ENCODE peak calls at places on chromosomes 1 and 21, in ten cellular contexts. One of them, this sample, is unnamed.

GRCh38 chr1:15965228-15965767 is 10.6 kb downstream of the ZBTB17 start:
- DNase-seq in adrenal gland: no peak
- DNase-seq in IMR-90: peak
- DNase-seq in breast epithelium: no peak
- DNase-seq in K562: peak
- DNase-seq in heart left ventricle: no peak
- DNase-seq in stomach: no peak
- DNase-seq in right lobe of liver: no peak
- DNase-seq in ovary: no peak
- DNase-seq in HCT116: no peak
- DNase-seq in this sample: peak

GRCh38 chr21:43893536-43894205 is 28.6 kb downstream of the AGPAT3 start:
- DNase-seq in adrenal gland: no peak
- DNase-seq in IMR-90: no peak
- DNase-seq in breast epithelium: no peak
- DNase-seq in K562: peak
- DNase-seq in heart left ventricle: no peak
- DNase-seq in stomach: peak
- DNase-seq in right lobe of liver: no peak
- DNase-seq in ovary: no peak
- DNase-seq in HCT116: no peak
- DNase-seq in this sample: no peak

GRCh38 chr1:223732993-223733798 is 20.9 kb downstream of the CAPN2 start:
- DNase-seq in adrenal gland: peak
- DNase-seq in IMR-90: peak
- DNase-seq in breast epithelium: no peak
- DNase-seq in K562: no peak
- DNase-seq in heart left ventricle: peak
- DNase-seq in stomach: peak
- DNase-seq in right lobe of liver: no peak
- DNase-seq in ovary: no peak
- DNase-seq in HCT116: no peak
- DNase-seq in this sample: no peak

GRCh38 chr1:30756545-30757195 is 904 bp downstream of the LAPTM5 start:
- DNase-seq in adrenal gland: peak
- DNase-seq in IMR-90: peak
- DNase-seq in breast epithelium: no peak
- DNase-seq in K562: peak
- DNase-seq in heart left ventricle: peak
- DNase-seq in stomach: peak
- DNase-seq in right lobe of liver: peak
- DNase-seq in ovary: no peak
- DNase-seq in HCT116: no peak
- DNase-seq in this sample: peak

GRCh38 chr1:205284420-205285144 is 37.0 kb downstream of the NUAK2 start:
- DNase-seq in adrenal gland: peak
- DNase-seq in IMR-90: peak
- DNase-seq in breast epithelium: peak
- DNase-seq in K562: peak
- DNase-seq in heart left ventricle: peak
- DNase-seq in stomach: peak
- DNase-seq in right lobe of liver: peak
- DNase-seq in ovary: peak
- DNase-seq in HCT116: peak
- DNase-seq in this sample: peak

GRCh38 chr1:164786980-164787833 is 228.2 kb downstream of the PBX1 start:
- DNase-seq in adrenal gland: peak
- DNase-seq in IMR-90: peak
- DNase-seq in breast epithelium: peak
- DNase-seq in K562: peak
- DNase-seq in heart left ventricle: peak
- DNase-seq in stomach: peak
- DNase-seq in right lobe of liver: peak
- DNase-seq in ovary: peak
- DNase-seq in HCT116: peak
- DNase-seq in this sample: peak

GRCh38 chr1:87410771-87411170 is 82.1 kb downstream of the LMO4 start:
- DNase-seq in adrenal gland: no peak
- DNase-seq in IMR-90: peak
- DNase-seq in breast epithelium: no peak
- DNase-seq in K562: no peak
- DNase-seq in heart left ventricle: no peak
- DNase-seq in stomach: peak
- DNase-seq in right lobe of liver: no peak
- DNase-seq in ovary: no peak
- DNase-seq in HCT116: no peak
- DNase-seq in this sample: no peak

GRCh38 chr1:24450321-24450720 is 34.7 kb downstream of the NIPAL3 start:
- DNase-seq in adrenal gland: no peak
- DNase-seq in IMR-90: no peak
- DNase-seq in breast epithelium: no peak
- DNase-seq in K562: no peak
- DNase-seq in heart left ventricle: no peak
- DNase-seq in stomach: no peak
- DNase-seq in right lobe of liver: no peak
- DNase-seq in ovary: no peak
- DNase-seq in HCT116: no peak
- DNase-seq in this sample: no peak

GRCh38 chr1:224149733-224150132 is 33.3 kb upstream of the DEGS1 start:
- DNase-seq in adrenal gland: no peak
- DNase-seq in IMR-90: no peak
- DNase-seq in breast epithelium: no peak
- DNase-seq in K562: no peak
- DNase-seq in heart left ventricle: no peak
- DNase-seq in stomach: no peak
- DNase-seq in right lobe of liver: no peak
- DNase-seq in ovary: no peak
- DNase-seq in HCT116: no peak
- DNase-seq in this sample: no peak

GRCh38 chr21:41507521-41508414 is at the start of gene TMPRSS2:
- DNase-seq in adrenal gland: no peak
- DNase-seq in IMR-90: no peak
- DNase-seq in breast epithelium: peak
- DNase-seq in K562: no peak
- DNase-seq in heart left ventricle: no peak
- DNase-seq in stomach: peak
- DNase-seq in right lobe of liver: peak
- DNase-seq in ovary: no peak
- DNase-seq in HCT116: no peak
- DNase-seq in this sample: no peak

GRCh38 chr1:149927056-149927534 is 508 bp downstream of the SF3B4 start:
- DNase-seq in adrenal gland: no peak
- DNase-seq in IMR-90: peak
- DNase-seq in breast epithelium: no peak
- DNase-seq in K562: no peak
- DNase-seq in heart left ventricle: no peak
- DNase-seq in stomach: no peak
- DNase-seq in right lobe of liver: no peak
- DNase-seq in ovary: no peak
- DNase-seq in HCT116: no peak
- DNase-seq in this sample: no peak

GRCh38 chr1:27527857-27528700 is 38.1 kb upstream of the WASF2 start:
- DNase-seq in adrenal gland: peak
- DNase-seq in IMR-90: no peak
- DNase-seq in breast epithelium: no peak
- DNase-seq in K562: peak
- DNase-seq in heart left ventricle: peak
- DNase-seq in stomach: peak
- DNase-seq in right lobe of liver: no peak
- DNase-seq in ovary: peak
- DNase-seq in HCT116: no peak
- DNase-seq in this sample: no peak

GRCh38 chr1:94688646-94689045 is 131.5 kb upstream of the SLC44A3 start:
- DNase-seq in adrenal gland: no peak
- DNase-seq in IMR-90: no peak
- DNase-seq in breast epithelium: no peak
- DNase-seq in K562: no peak
- DNase-seq in heart left ventricle: no peak
- DNase-seq in stomach: no peak
- DNase-seq in right lobe of liver: no peak
- DNase-seq in ovary: no peak
- DNase-seq in HCT116: no peak
- DNase-seq in this sample: no peak

GRCh38 chr1:9193226-9193625 is 41.3 kb upstream of the H6PD start:
- DNase-seq in adrenal gland: peak
- DNase-seq in IMR-90: peak
- DNase-seq in breast epithelium: no peak
- DNase-seq in K562: no peak
- DNase-seq in heart left ventricle: no peak
- DNase-seq in stomach: no peak
- DNase-seq in right lobe of liver: no peak
- DNase-seq in ovary: no peak
- DNase-seq in HCT116: no peak
- DNase-seq in this sample: no peak

GRCh38 chr1:40392206-40392605 is 18.7 kb downstream of the SMAP2 start:
- DNase-seq in adrenal gland: no peak
- DNase-seq in IMR-90: peak
- DNase-seq in breast epithelium: no peak
- DNase-seq in K562: no peak
- DNase-seq in heart left ventricle: no peak
- DNase-seq in stomach: peak
- DNase-seq in right lobe of liver: no peak
- DNase-seq in ovary: no peak
- DNase-seq in HCT116: no peak
- DNase-seq in this sample: no peak

DNA sequence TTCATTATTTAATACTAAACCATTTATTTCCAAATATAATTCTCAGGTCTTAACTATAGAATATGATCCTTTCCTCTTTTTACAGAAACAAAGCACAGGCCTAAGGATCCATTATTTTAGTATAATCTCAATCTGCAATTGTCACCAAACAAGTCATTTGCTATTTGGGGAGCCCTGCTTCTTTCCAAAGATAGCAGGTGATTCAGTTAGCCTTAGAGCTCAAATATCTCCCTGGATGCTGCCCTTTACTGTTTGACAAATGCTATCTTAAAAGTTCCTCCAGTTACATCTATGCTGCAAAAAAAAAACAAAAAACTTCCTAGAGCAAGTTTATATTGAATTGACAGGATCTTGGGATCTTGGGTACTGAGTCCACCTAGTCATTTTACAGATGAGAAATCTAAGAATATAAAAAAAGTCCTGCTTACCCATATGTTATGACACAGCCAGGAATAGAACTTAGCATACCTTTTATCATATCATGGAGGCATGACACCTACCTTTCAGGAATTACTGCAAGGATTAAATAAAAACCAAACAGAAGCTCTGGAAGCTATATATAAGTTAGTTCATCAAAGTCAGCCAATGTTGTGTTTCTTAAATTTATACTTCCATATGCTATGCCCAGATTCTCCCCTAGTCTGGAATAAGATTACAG is 9.2 kb downstream of the SERBP1 start:
- DNase-seq in adrenal gland: no peak
- DNase-seq in IMR-90: no peak
- DNase-seq in breast epithelium: no peak
- DNase-seq in K562: no peak
- DNase-seq in heart left ventricle: no peak
- DNase-seq in stomach: no peak
- DNase-seq in right lobe of liver: no peak
- DNase-seq in ovary: no peak
- DNase-seq in HCT116: no peak
- DNase-seq in this sample: no peak
- H3K4me3 ChIP-seq in adrenal gland: no peak
- H3K4me3 ChIP-seq in IMR-90: no peak
- H3K4me3 ChIP-seq in breast epithelium: no peak
- H3K4me3 ChIP-seq in K562: no peak
- H3K4me3 ChIP-seq in heart left ventricle: no peak
- H3K4me3 ChIP-seq in stomach: no peak
- H3K4me3 ChIP-seq in right lobe of liver: no peak
- H3K4me3 ChIP-seq in ovary: no peak
- H3K4me3 ChIP-seq in HCT116: no peak
- H3K4me3 ChIP-seq in this sample: no peak

DNA sequence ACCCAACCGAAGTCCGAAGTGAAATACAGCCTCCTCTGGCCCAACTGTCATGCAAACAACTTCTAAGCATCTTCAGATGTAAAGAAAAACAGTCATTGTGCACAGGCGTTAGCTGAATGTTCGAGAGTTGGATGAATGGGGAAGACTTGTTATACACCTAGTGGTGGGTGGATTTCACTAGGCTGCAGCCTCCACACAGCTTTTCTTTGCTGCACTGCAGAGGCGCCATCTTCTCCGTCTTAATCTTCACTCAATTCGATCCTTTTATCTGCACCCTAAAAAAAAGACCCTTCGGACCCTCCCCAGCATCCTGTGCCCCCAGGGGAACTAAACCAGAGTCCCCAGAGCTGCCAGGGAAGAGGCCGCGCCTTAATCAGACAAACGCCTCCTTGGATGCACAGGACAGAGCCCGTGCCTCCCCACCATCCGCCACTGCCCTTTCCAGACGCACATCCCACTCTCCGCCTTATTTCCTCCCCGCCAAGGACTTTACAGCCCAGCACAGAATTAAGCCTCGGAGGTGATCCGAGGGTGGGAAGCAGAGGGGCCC is 1.4 kb downstream of the APP start:
- DNase-seq in adrenal gland: peak
- DNase-seq in IMR-90: peak
- DNase-seq in breast epithelium: peak
- DNase-seq in K562: no peak
- DNase-seq in heart left ventricle: peak
- DNase-seq in stomach: peak
- DNase-seq in right lobe of liver: peak
- DNase-seq in ovary: peak
- DNase-seq in HCT116: peak
- DNase-seq in this sample: peak
- TF ChIP-seq CTCF in adrenal gland: peak
- TF ChIP-seq CTCF in IMR-90: peak
- TF ChIP-seq CTCF in breast epithelium: peak
- TF ChIP-seq CTCF in K562: no peak
- TF ChIP-seq CTCF in heart left ventricle: peak
- TF ChIP-seq CTCF in stomach: no peak
- TF ChIP-seq CTCF in right lobe of liver: peak
- TF ChIP-seq CTCF in ovary: no peak
- TF ChIP-seq CTCF in HCT116: peak
- TF ChIP-seq CTCF in this sample: no peak

GRCh38 chr1:3778590-3779264 is 6.2 kb downstream of the SMIM1 start:
- DNase-seq in adrenal gland: no peak
- DNase-seq in IMR-90: no peak
- DNase-seq in breast epithelium: no peak
- DNase-seq in K562: no peak
- DNase-seq in heart left ventricle: no peak
- DNase-seq in stomach: no peak
- DNase-seq in right lobe of liver: no peak
- DNase-seq in ovary: no peak
- DNase-seq in HCT116: no peak
- DNase-seq in this sample: no peak
- TF ChIP-seq POLR2A in adrenal gland: no peak
- TF ChIP-seq POLR2A in IMR-90: no peak
- TF ChIP-seq POLR2A in breast epithelium: no peak
- TF ChIP-seq POLR2A in K562: peak
- TF ChIP-seq POLR2A in heart left ventricle: no peak
- TF ChIP-seq POLR2A in stomach: no peak
- TF ChIP-seq POLR2A in right lobe of liver: no peak
- TF ChIP-seq POLR2A in ovary: no peak
- TF ChIP-seq POLR2A in HCT116: no peak
- TF ChIP-seq POLR2A in this sample: no peak

DNA sequence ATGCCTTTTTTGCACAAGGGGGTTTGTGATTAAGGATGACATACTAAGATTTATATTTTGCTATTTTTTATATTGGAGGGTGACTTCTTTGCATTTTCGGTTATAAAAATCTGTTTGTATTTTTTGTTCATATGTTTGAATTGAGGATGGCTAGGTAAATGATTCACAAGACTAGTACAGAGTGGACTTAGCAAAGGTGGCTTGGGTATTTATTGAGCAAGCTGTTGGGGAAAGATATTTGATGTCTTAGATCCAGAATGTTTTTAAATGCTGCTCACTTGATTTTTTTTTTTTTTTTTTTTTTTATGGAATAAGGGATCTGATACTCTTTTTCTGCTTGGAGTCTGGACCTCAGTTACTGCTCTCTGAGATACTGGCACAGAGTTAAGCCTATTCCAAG is 100.6 kb downstream of the DNM3 start:
- DNase-seq in adrenal gland: no peak
- DNase-seq in IMR-90: no peak
- DNase-seq in breast epithelium: no peak
- DNase-seq in K562: no peak
- DNase-seq in heart left ventricle: no peak
- DNase-seq in stomach: no peak
- DNase-seq in right lobe of liver: no peak
- DNase-seq in ovary: no peak
- DNase-seq in HCT116: no peak
- DNase-seq in this sample: no peak
- H3K4me3 ChIP-seq in adrenal gland: no peak
- H3K4me3 ChIP-seq in IMR-90: no peak
- H3K4me3 ChIP-seq in breast epithelium: no peak
- H3K4me3 ChIP-seq in K562: no peak
- H3K4me3 ChIP-seq in heart left ventricle: no peak
- H3K4me3 ChIP-seq in stomach: no peak
- H3K4me3 ChIP-seq in right lobe of liver: no peak
- H3K4me3 ChIP-seq in ovary: no peak
- H3K4me3 ChIP-seq in HCT116: no peak
- H3K4me3 ChIP-seq in this sample: no peak

This sample was measured in lower leg skin.